ENCODE peak calls at places on chromosomes 2 and 18, in four cellular contexts. One of them, this sample, is unnamed.

GRCh38 chr2:152157253-152157652 is 18.3 kb downstream of the STAM2 start:
- DNase-seq in mesendoderm: no peak
- DNase-seq in caudate nucleus: no peak
- DNase-seq in Peyer's patch: no peak
- DNase-seq in this sample: no peak

GRCh38 chr2:188986839-188987238 is 12.7 kb downstream of the COL3A1 start:
- DNase-seq in mesendoderm: no peak
- DNase-seq in caudate nucleus: no peak
- DNase-seq in Peyer's patch: no peak
- DNase-seq in this sample: no peak

GRCh38 chr2:28335666-28336065 is 57.0 kb upstream of the FOSL2 start:
- DNase-seq in mesendoderm: no peak
- DNase-seq in caudate nucleus: no peak
- DNase-seq in Peyer's patch: no peak
- DNase-seq in this sample: no peak

GRCh38 chr18:47858607-47859006 is 71.9 kb downstream of the SMAD2 start:
- DNase-seq in mesendoderm: no peak
- DNase-seq in caudate nucleus: no peak
- DNase-seq in Peyer's patch: no peak
- DNase-seq in this sample: no peak

GRCh38 chr2:204645018-204645775 is 99.9 kb downstream of the PARD3B start:
- DNase-seq in mesendoderm: no peak
- DNase-seq in caudate nucleus: no peak
- DNase-seq in Peyer's patch: no peak
- DNase-seq in this sample: no peak

GRCh38 chr2:207370646-207371045 is 159.1 kb upstream of the CREB1 start:
- DNase-seq in mesendoderm: no peak
- DNase-seq in caudate nucleus: no peak
- DNase-seq in Peyer's patch: no peak
- DNase-seq in this sample: no peak

GRCh38 chr2:218885981-218886447 is 5.4 kb downstream of the WNT10A start:
- DNase-seq in mesendoderm: no peak
- DNase-seq in caudate nucleus: no peak
- DNase-seq in Peyer's patch: peak
- DNase-seq in this sample: no peak

GRCh38 chr2:239113164-239113563 is 265.3 kb downstream of the TWIST2 start:
- DNase-seq in mesendoderm: no peak
- DNase-seq in caudate nucleus: no peak
- DNase-seq in Peyer's patch: no peak
- DNase-seq in this sample: no peak

GRCh38 chr2:168915433-168916328 is 14.6 kb downstream of the G6PC2 start:
- DNase-seq in mesendoderm: no peak
- DNase-seq in caudate nucleus: no peak
- DNase-seq in Peyer's patch: no peak
- DNase-seq in this sample: no peak

GRCh38 chr2:176911-177310 is 86.9 kb downstream of the SH3YL1 start:
- DNase-seq in mesendoderm: peak
- DNase-seq in caudate nucleus: no peak
- DNase-seq in Peyer's patch: no peak
- DNase-seq in this sample: peak

GRCh38 chr2:172394008-172394407 is 33.4 kb upstream of the ITGA6 start:
- DNase-seq in mesendoderm: no peak
- DNase-seq in caudate nucleus: no peak
- DNase-seq in Peyer's patch: no peak
- DNase-seq in this sample: no peak

GRCh38 chr2:42971947-42972736 is 179.8 kb upstream of the HAAO start:
- DNase-seq in mesendoderm: peak
- DNase-seq in caudate nucleus: no peak
- DNase-seq in Peyer's patch: no peak
- DNase-seq in this sample: peak

GRCh38 chr2:27312152-27312551 is 3.9 kb upstream of the UCN start:
- DNase-seq in mesendoderm: no peak
- DNase-seq in caudate nucleus: no peak
- DNase-seq in Peyer's patch: no peak
- DNase-seq in this sample: no peak
- H3K27ac ChIP-seq in mesendoderm: no peak
- H3K27ac ChIP-seq in caudate nucleus: no peak
- H3K27ac ChIP-seq in Peyer's patch: no peak
- H3K27ac ChIP-seq in this sample: no peak

DNA sequence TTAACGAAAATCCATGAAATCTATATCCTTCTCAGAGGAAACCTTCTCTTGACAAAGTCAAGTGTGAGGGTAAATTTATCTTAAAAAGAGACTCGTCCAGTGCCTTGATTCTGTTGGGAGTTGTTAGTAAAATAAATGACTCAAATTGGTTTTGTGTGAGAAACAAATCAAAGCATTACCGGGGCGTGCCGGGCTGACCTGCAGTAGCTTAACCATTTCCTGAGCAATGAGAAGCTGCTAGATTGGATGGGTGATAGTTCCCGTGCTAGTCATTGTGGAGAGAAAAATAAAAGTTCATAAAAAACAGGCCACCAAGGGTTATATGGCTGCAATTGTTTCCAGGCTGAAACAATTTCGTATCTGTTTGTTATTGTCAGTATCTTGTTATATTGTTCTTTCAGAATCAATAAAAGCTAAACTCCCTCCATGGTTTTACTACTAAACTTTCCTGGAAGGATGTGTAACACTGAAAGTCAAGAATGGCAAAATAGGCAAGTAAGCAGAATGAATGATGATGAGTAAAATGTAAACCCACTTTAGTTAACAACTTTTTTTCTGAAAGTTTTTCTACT is 314.4 kb downstream of the MTX2 start:
- DNase-seq in mesendoderm: no peak
- DNase-seq in caudate nucleus: no peak
- DNase-seq in Peyer's patch: no peak
- DNase-seq in this sample: no peak
- H3K27ac ChIP-seq in mesendoderm: no peak
- H3K27ac ChIP-seq in caudate nucleus: no peak
- H3K27ac ChIP-seq in Peyer's patch: no peak
- H3K27ac ChIP-seq in this sample: peak

DNA sequence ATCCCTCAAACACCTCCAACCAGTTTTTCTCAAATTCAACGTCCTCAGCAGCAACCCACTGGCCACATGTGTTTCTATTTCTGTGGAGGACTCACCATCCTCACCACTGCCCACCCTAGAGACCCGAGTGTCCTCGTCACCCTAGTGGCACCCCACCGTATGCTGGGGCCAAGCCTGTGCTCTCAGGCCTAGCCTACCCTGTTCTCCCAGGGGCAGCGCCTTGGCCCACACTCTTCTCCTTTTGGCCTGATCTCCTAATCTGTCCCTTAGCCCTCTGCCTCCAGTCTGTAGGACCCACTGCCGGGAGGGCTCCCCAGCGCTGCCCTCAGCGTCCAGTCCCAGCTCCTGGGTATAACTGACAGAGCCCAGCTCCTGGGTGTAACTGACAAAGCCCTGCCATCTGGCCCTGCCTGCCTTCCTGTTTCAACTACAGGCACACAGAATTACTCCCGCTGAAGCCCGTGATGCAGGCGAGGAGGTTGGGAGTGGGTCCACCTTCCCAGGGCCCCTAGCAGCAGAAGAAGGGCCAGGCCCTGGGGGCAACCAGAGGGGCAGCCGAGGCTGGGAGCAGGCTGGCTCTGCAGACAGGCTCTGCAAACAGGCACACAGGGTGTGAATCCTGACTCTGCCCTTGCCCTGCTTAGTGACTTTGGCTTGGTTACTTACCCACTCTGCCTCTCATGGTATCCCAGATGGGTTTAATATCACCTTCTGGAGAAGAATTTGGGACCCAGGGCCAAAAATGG is 25.6 kb upstream of the PTMA start:
- DNase-seq in mesendoderm: no peak
- DNase-seq in caudate nucleus: no peak
- DNase-seq in Peyer's patch: no peak
- DNase-seq in this sample: no peak
- H3K27ac ChIP-seq in mesendoderm: no peak
- H3K27ac ChIP-seq in caudate nucleus: peak
- H3K27ac ChIP-seq in Peyer's patch: no peak
- H3K27ac ChIP-seq in this sample: no peak

DNA sequence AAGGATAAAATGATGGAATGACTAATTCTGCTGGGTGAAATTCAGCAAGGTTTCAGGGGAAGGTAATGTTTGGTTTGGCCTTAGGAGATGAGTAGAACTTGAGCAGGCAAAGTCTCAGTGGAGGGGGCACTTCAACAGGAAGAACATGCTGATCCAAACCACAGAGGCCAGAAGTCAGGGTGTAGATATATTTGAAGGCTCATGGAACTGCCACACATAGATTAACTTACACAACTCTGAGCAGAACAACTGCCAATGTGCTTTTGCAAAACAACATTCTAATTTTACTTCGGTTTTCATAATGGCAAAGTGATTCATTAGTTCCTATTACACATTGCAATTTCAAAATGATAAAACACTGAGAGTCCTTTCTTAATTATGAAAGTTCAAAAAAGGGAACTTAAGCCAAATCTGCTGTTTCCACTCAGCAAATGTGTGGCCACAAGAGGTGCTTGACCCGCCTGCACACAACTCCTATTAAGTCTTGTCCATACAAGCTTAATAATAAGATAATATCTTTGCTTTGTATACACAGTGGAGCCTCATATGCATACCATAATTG is 284.8 kb downstream of the MREG start:
- DNase-seq in mesendoderm: no peak
- DNase-seq in caudate nucleus: no peak
- DNase-seq in Peyer's patch: no peak
- DNase-seq in this sample: peak
- H3K27ac ChIP-seq in mesendoderm: no peak
- H3K27ac ChIP-seq in caudate nucleus: no peak
- H3K27ac ChIP-seq in Peyer's patch: no peak
- H3K27ac ChIP-seq in this sample: peak

GRCh38 chr2:9249036-9249800 is 42.6 kb downstream of the ASAP2 start:
- DNase-seq in mesendoderm: no peak
- DNase-seq in caudate nucleus: no peak
- DNase-seq in Peyer's patch: no peak
- DNase-seq in this sample: peak
- H3K27ac ChIP-seq in mesendoderm: no peak
- H3K27ac ChIP-seq in caudate nucleus: no peak
- H3K27ac ChIP-seq in Peyer's patch: peak
- H3K27ac ChIP-seq in this sample: peak

DNA sequence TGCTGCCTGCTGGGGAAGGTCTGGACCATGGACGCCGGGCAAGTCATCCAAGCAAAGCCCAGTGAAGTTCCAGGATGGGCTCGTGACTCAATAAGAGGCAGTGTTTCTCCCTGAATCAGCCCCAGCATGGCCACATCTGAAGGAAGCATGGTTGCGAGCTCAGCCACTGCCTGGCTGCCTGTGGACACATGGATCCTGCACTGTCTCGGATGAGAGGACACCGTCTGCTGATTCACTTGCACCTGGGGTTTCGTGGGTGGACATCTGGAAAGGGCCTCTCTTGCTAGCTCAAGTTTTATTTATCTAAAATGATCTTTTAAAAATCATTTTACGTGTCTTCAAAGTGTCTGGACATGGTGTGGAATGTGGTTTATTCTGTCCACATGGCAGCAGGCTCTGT is 224.8 kb upstream of the FN1 start:
- DNase-seq in mesendoderm: no peak
- DNase-seq in caudate nucleus: no peak
- DNase-seq in Peyer's patch: no peak
- DNase-seq in this sample: peak
- H3K27ac ChIP-seq in mesendoderm: no peak
- H3K27ac ChIP-seq in caudate nucleus: no peak
- H3K27ac ChIP-seq in Peyer's patch: no peak
- H3K27ac ChIP-seq in this sample: peak

GRCh38 chr2:55859875-55860274 is 63.7 kb downstream of the EFEMP1 start:
- DNase-seq in mesendoderm: no peak
- DNase-seq in caudate nucleus: no peak
- DNase-seq in Peyer's patch: no peak
- DNase-seq in this sample: no peak
- H3K27ac ChIP-seq in mesendoderm: no peak
- H3K27ac ChIP-seq in caudate nucleus: no peak
- H3K27ac ChIP-seq in Peyer's patch: no peak
- H3K27ac ChIP-seq in this sample: no peak

This sample was measured in epithelial cell of prostate.